ENCODE peak calls at places on chromosomes 13 and 19, in four cellular contexts. A is Calu3, X is psoas muscle, W is nephron progenitor cell. E is an unnamed sample.
A peak's percentile ranks its signal among the peaks of the same experiment; 100 is the strongest.

GRCh38 chr13:103539265-103539664 is 473.0 kb upstream of the SLC10A2 start:
- DNase-seq in A (no peak), X (no peak), W (peak; percentile 56), E (no peak)

GRCh38 chr19:681029-681626 is 4.9 kb downstream of the FSTL3 start:
- DNase-seq in A (peak; percentile 81), X (peak; percentile 97), W (peak; percentile 94), E (no peak)

GRCh38 chr13:50617134-50617721 is 226.3 kb downstream of the DLEU7 start:
- DNase-seq in A (no peak), X (no peak), W (no peak), E (no peak)

GRCh38 chr13:109162248-109163051 is 533.0 kb downstream of the MYO16 start:
- DNase-seq in A (peak; percentile 41), X (no peak), W (no peak), E (no peak)

GRCh38 chr19:43820098-43820860 is 6.8 kb upstream of the ZNF283 start:
- DNase-seq in A (peak; percentile 73), X (peak; percentile 51), W (no peak), E (no peak)

GRCh38 chr13:53069800-53070199 is 41.2 kb downstream of the OLFM4 start:
- DNase-seq in A (no peak), X (no peak), W (no peak), E (no peak)

GRCh38 chr13:18954254-18954653 is 227.4 kb downstream of the TUBA3C start:
- DNase-seq in A (no peak), X (no peak), W (no peak), E (no peak)

GRCh38 chr13:59609421-59609820 is 554.3 kb downstream of the DIAPH3 start:
- DNase-seq in A (no peak), X (no peak), W (no peak), E (no peak)

GRCh38 chr19:23957660-23958281 is 43.1 kb downstream of the ZNF726 start:
- DNase-seq in A (no peak), X (no peak), W (no peak), E (no peak)

GRCh38 chr19:3171894-3172679 is 6.5 kb upstream of the S1PR4 start:
- DNase-seq in A (peak; percentile 21), X (no peak), W (no peak), E (no peak)

GRCh38 chr13:53242015-53242414 is 213.4 kb downstream of the OLFM4 start:
- DNase-seq in A (no peak), X (no peak), W (no peak), E (no peak)

GRCh38 chr19:4267101-4267900 is 11.8 kb upstream of the SHD start:
- DNase-seq in A (peak; percentile 55), X (peak; percentile 75), W (peak; percentile 80), E (no peak)

GRCh38 chr19:10690351-10690781 is 10.9 kb upstream of the QTRT1 start:
- DNase-seq in A (no peak), X (no peak), W (no peak), E (no peak)

GRCh38 chr19:15640904-15641597 is 354 bp downstream of the CYP4F3 start:
- DNase-seq in A (no peak), X (no peak), W (no peak), E (peak; percentile 81)

GRCh38 chr19:43784981-43785808 is 4.4 kb upstream of the KCNN4 start:
- DNase-seq in A (peak; percentile 81), X (no peak), W (peak; percentile 61), E (no peak)

GRCh38 chr19:34900245-34900644 is 26.5 kb upstream of the ZNF30 start:
- DNase-seq in A (no peak), X (no peak), W (no peak), E (no peak)

GRCh38 chr13:30037766-30038165 is 187.3 kb upstream of the UBL3 start:
- DNase-seq in A (no peak), X (no peak), W (no peak), E (no peak)

GRCh38 chr19:38551450-38551813 is 66.3 kb downstream of the MAP4K1 start:
- DNase-seq in A (no peak), X (peak; percentile 39), W (no peak), E (no peak)

GRCh38 chr13:78595819-78596700 is 7.3 kb downstream of the POU4F1 start:
- DNase-seq in A (no peak), X (no peak), W (peak; percentile 75), E (no peak)

GRCh38 chr19:30059741-30060140 is 117.7 kb downstream of the URI1 start:
- DNase-seq in A (no peak), X (no peak), W (no peak), E (no peak)

GRCh38 chr13:48648446-48648845 is 5.3 kb upstream of the CYSLTR2 start:
- DNase-seq in A (no peak), X (no peak), W (no peak), E (no peak)

GRCh38 chr13:112674412-112675383 is 15.1 kb upstream of the ATP11A start:
- DNase-seq in A (no peak), X (no peak), W (no peak), E (no peak)

GRCh38 chr13:110593430-110594130 is 21.8 kb upstream of the NAXD start:
- DNase-seq in A (no peak), X (no peak), W (no peak), E (no peak)

GRCh38 chr19:4694211-4694987 is 24.3 kb upstream of the MYDGF start:
- DNase-seq in A (peak; percentile 43), X (peak; percentile 97), W (no peak), E (no peak)

GRCh38 chr13:59111711-59112110 is 1052.0 kb downstream of the DIAPH3 start:
- DNase-seq in A (no peak), X (no peak), W (peak; percentile 8), E (no peak)

GRCh38 chr19:4497770-4498389 is 20.4 kb downstream of the PLIN4 start:
- DNase-seq in A (no peak), X (peak; percentile 55), W (no peak), E (peak; percentile 83)

GRCh38 chr13:24984134-24984533 is 111.8 kb upstream of the PABPC3 start:
- DNase-seq in A (no peak), X (no peak), W (no peak), E (no peak)

GRCh38 chr13:24983094-24983493 is 112.8 kb upstream of the PABPC3 start:
- DNase-seq in A (no peak), X (no peak), W (no peak), E (no peak)

GRCh38 chr13:24982333-24982999 is 113.5 kb upstream of the PABPC3 start:
- DNase-seq in A (no peak), X (no peak), W (no peak), E (no peak)

GRCh38 chr13:24986826-24987225 is 109.1 kb upstream of the PABPC3 start:
- DNase-seq in A (no peak), X (no peak), W (no peak), E (no peak)

DNA sequence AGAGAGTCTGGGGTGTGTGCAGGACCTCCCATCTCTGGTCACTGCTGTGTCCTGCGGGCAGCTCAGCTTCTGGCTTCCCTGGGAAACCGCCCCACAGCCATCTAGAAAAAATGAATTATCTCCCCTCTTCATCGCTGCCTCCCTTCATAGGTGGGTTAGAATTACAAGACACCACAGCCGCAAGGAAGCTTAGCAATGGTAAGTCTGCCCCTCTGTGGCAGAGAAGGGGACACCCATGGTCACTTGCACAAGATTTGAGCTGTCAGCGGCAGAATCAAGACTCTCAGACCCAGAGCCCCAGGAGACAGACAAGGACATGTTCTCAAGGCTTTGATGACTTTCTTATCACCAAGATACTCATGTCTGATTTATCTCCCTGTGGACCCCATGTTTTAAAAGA is 110.8 kb upstream of the PABPC3 start:
- DNase-seq in A (no peak), X (no peak), W (no peak), E (no peak)
- TF ChIP-seq CTCF in A (no peak), X (no peak), W (peak; percentile 15), E (no peak)

GRCh38 chr13:38223093-38223492 is 126.6 kb upstream of the UFM1 start:
- DNase-seq in A (no peak), X (no peak), W (peak; percentile 5), E (no peak)
- TF ChIP-seq CTCF in A (no peak), X (no peak), W (peak; percentile 39), E (peak; percentile 58)

GRCh38 chr19:40806385-40807146 is 7.6 kb downstream of the EGLN2 start:
- DNase-seq in A (no peak), X (peak; percentile 88), W (peak; percentile 95), E (peak; percentile 97)

GRCh38 chr19:40808497-40808896 is 9.5 kb downstream of the EGLN2 start:
- DNase-seq in A (no peak), X (no peak), W (no peak), E (no peak)

GRCh38 chr19:40805258-40805868 is 6.4 kb downstream of the EGLN2 start:
- DNase-seq in A (no peak), X (no peak), W (no peak), E (no peak)

GRCh38 chr19:40808021-40808325 is 9.0 kb downstream of the EGLN2 start:
- DNase-seq in A (no peak), X (no peak), W (no peak), E (no peak)

DNA sequence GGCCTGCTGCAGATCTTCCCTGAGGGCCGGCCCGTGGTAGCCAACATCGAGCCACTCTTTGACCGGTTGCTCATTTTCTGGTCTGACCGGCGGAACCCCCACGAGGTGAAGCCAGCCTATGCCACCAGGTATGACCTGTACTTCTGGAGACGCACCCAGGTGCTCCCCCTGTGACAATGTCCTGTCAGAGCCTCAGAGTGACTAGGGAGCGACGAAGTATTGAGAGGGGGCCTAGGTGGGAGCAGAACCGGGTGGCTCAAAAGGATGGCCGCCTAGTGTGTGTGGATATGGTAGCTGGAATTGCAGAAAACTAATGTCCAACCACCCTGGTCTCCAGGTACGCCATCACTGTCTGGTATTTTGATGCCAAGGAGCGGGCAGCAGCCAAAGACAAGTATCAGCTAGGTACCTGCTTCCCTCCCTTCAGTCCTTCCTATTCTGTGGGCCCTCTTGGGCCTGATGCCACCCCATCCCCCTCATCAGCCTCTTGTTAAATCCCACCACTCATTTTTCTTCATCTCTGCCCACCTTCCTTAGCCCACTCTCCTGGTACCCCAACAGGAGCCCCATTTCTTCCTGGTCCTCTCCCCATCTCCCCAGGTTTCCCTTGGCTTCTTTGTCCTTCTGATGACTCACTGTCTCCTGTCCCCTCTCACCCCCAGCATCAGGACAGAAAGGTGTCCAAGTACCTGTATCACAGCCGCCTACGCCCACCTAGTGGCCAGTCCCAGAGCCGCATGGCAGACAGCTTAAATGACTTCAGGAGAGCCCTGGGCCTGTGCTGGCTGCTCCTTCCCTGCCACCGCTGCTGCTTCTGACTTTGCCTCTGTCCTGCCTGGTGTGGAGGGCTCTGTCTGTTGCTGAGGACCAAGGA is 8.4 kb downstream of the EGLN2 start:
- DNase-seq in A (peak; percentile 78), X (no peak), W (no peak), E (no peak)
- TF ChIP-seq CTCF in A (peak; percentile 41), X (no peak), W (peak; percentile 18), E (peak; percentile 41)

GRCh38 chr19:50912727-50913716 is 1.8 kb upstream of the KLK4 start:
- DNase-seq in A (no peak), X (no peak), W (no peak), E (no peak)
- TF ChIP-seq CTCF in A (no peak), X (no peak), W (no peak), E (no peak)

GRCh38 chr13:27713767-27714166 is 78.5 kb upstream of the GSX1 start:
- DNase-seq in A (no peak), X (no peak), W (no peak), E (no peak)

GRCh38 chr13:27709779-27710178 is 82.5 kb upstream of the GSX1 start:
- DNase-seq in A (no peak), X (no peak), W (no peak), E (no peak)

GRCh38 chr13:27708325-27708724 is 84.0 kb upstream of the GSX1 start:
- DNase-seq in A (no peak), X (no peak), W (no peak), E (no peak)

GRCh38 chr13:27712421-27712820 is 79.9 kb upstream of the GSX1 start:
- DNase-seq in A (peak; percentile 5), X (no peak), W (no peak), E (no peak)
- TF ChIP-seq CTCF in A (no peak), X (peak; percentile 34), W (no peak), E (peak; percentile 59)

E was measured in osteocyte.